ENCODE peak calls at places on chromosomes 2 and 18, in nine cellular contexts. One of them, this sample, is unnamed.

GRCh38 chr18:79980585-79980984 is 7.8 kb downstream of the TXNL4A start:
- DNase-seq in HTR-8/SVneo: no peak
- DNase-seq in activated T-helper 1 cell treated with anti-CD3 and anti-CD28 coated beads, Interleukin-2, amount 50 U/mL, for 16 hours: no peak
- DNase-seq in stimulated activated naive CD8-positive, alpha-beta T cell treated with anti-CD3 and anti-CD28 coated beads, Interleukin-15, Interleukin-2, amounts not matched to agents 100 U/mL and 50 U/mL, for 24 hours: no peak
- DNase-seq in activated CD4-positive, alpha-beta T cell treated with anti-CD3 and anti-CD28 coated beads, Interleukin-2, amount 10 ng/mL, durations not matched to agents 7 days and 5 days: no peak
- DNase-seq in activated effector memory CD4-positive, alpha-beta T cell treated with Interleukin-2 at 50 U/mL for 16 hours: no peak
- DNase-seq in activated naive CD4-positive, alpha-beta T cell: no peak
- DNase-seq in CD8-positive, alpha-beta T cell: no peak
- DNase-seq in H54: no peak
- DNase-seq in this sample: no peak

GRCh38 chr2:169637620-169638019 is 53.5 kb downstream of the PPIG start:
- DNase-seq in HTR-8/SVneo: no peak
- DNase-seq in activated T-helper 1 cell treated with anti-CD3 and anti-CD28 coated beads, Interleukin-2, amount 50 U/mL, for 16 hours: no peak
- DNase-seq in stimulated activated naive CD8-positive, alpha-beta T cell treated with anti-CD3 and anti-CD28 coated beads, Interleukin-15, Interleukin-2, amounts not matched to agents 100 U/mL and 50 U/mL, for 24 hours: no peak
- DNase-seq in activated CD4-positive, alpha-beta T cell treated with anti-CD3 and anti-CD28 coated beads, Interleukin-2, amount 10 ng/mL, durations not matched to agents 7 days and 5 days: no peak
- DNase-seq in activated effector memory CD4-positive, alpha-beta T cell treated with Interleukin-2 at 50 U/mL for 16 hours: no peak
- DNase-seq in activated naive CD4-positive, alpha-beta T cell: no peak
- DNase-seq in CD8-positive, alpha-beta T cell: no peak
- DNase-seq in H54: no peak
- DNase-seq in this sample: no peak

GRCh38 chr2:61993422-61994024 is 88.0 kb downstream of the COMMD1 start:
- DNase-seq in HTR-8/SVneo: peak
- DNase-seq in activated T-helper 1 cell treated with anti-CD3 and anti-CD28 coated beads, Interleukin-2, amount 50 U/mL, for 16 hours: no peak
- DNase-seq in stimulated activated naive CD8-positive, alpha-beta T cell treated with anti-CD3 and anti-CD28 coated beads, Interleukin-15, Interleukin-2, amounts not matched to agents 100 U/mL and 50 U/mL, for 24 hours: peak
- DNase-seq in activated CD4-positive, alpha-beta T cell treated with anti-CD3 and anti-CD28 coated beads, Interleukin-2, amount 10 ng/mL, durations not matched to agents 7 days and 5 days: peak
- DNase-seq in activated effector memory CD4-positive, alpha-beta T cell treated with Interleukin-2 at 50 U/mL for 16 hours: no peak
- DNase-seq in activated naive CD4-positive, alpha-beta T cell: no peak
- DNase-seq in CD8-positive, alpha-beta T cell: no peak
- DNase-seq in H54: peak
- DNase-seq in this sample: peak

GRCh38 chr2:218284106-218284811 is 8.0 kb downstream of the TMBIM1 start:
- DNase-seq in HTR-8/SVneo: no peak
- DNase-seq in activated T-helper 1 cell treated with anti-CD3 and anti-CD28 coated beads, Interleukin-2, amount 50 U/mL, for 16 hours: peak
- DNase-seq in stimulated activated naive CD8-positive, alpha-beta T cell treated with anti-CD3 and anti-CD28 coated beads, Interleukin-15, Interleukin-2, amounts not matched to agents 100 U/mL and 50 U/mL, for 24 hours: peak
- DNase-seq in activated CD4-positive, alpha-beta T cell treated with anti-CD3 and anti-CD28 coated beads, Interleukin-2, amount 10 ng/mL, durations not matched to agents 7 days and 5 days: peak
- DNase-seq in activated effector memory CD4-positive, alpha-beta T cell treated with Interleukin-2 at 50 U/mL for 16 hours: peak
- DNase-seq in activated naive CD4-positive, alpha-beta T cell: peak
- DNase-seq in CD8-positive, alpha-beta T cell: peak
- DNase-seq in H54: peak
- DNase-seq in this sample: no peak

GRCh38 chr2:145394181-145394580 is 874.3 kb upstream of the ZEB2 start:
- DNase-seq in HTR-8/SVneo: no peak
- DNase-seq in activated T-helper 1 cell treated with anti-CD3 and anti-CD28 coated beads, Interleukin-2, amount 50 U/mL, for 16 hours: no peak
- DNase-seq in stimulated activated naive CD8-positive, alpha-beta T cell treated with anti-CD3 and anti-CD28 coated beads, Interleukin-15, Interleukin-2, amounts not matched to agents 100 U/mL and 50 U/mL, for 24 hours: no peak
- DNase-seq in activated CD4-positive, alpha-beta T cell treated with anti-CD3 and anti-CD28 coated beads, Interleukin-2, amount 10 ng/mL, durations not matched to agents 7 days and 5 days: no peak
- DNase-seq in activated effector memory CD4-positive, alpha-beta T cell treated with Interleukin-2 at 50 U/mL for 16 hours: no peak
- DNase-seq in activated naive CD4-positive, alpha-beta T cell: no peak
- DNase-seq in CD8-positive, alpha-beta T cell: no peak
- DNase-seq in H54: no peak
- DNase-seq in this sample: no peak

GRCh38 chr2:12083713-12084420 is 337.4 kb downstream of the LPIN1 start:
- DNase-seq in HTR-8/SVneo: no peak
- DNase-seq in activated T-helper 1 cell treated with anti-CD3 and anti-CD28 coated beads, Interleukin-2, amount 50 U/mL, for 16 hours: no peak
- DNase-seq in stimulated activated naive CD8-positive, alpha-beta T cell treated with anti-CD3 and anti-CD28 coated beads, Interleukin-15, Interleukin-2, amounts not matched to agents 100 U/mL and 50 U/mL, for 24 hours: no peak
- DNase-seq in activated CD4-positive, alpha-beta T cell treated with anti-CD3 and anti-CD28 coated beads, Interleukin-2, amount 10 ng/mL, durations not matched to agents 7 days and 5 days: no peak
- DNase-seq in activated effector memory CD4-positive, alpha-beta T cell treated with Interleukin-2 at 50 U/mL for 16 hours: no peak
- DNase-seq in activated naive CD4-positive, alpha-beta T cell: no peak
- DNase-seq in CD8-positive, alpha-beta T cell: no peak
- DNase-seq in H54: no peak
- DNase-seq in this sample: no peak

GRCh38 chr2:240784629-240785423 is 35.2 kb downstream of the KIF1A start:
- DNase-seq in HTR-8/SVneo: no peak
- DNase-seq in activated T-helper 1 cell treated with anti-CD3 and anti-CD28 coated beads, Interleukin-2, amount 50 U/mL, for 16 hours: no peak
- DNase-seq in stimulated activated naive CD8-positive, alpha-beta T cell treated with anti-CD3 and anti-CD28 coated beads, Interleukin-15, Interleukin-2, amounts not matched to agents 100 U/mL and 50 U/mL, for 24 hours: no peak
- DNase-seq in activated CD4-positive, alpha-beta T cell treated with anti-CD3 and anti-CD28 coated beads, Interleukin-2, amount 10 ng/mL, durations not matched to agents 7 days and 5 days: no peak
- DNase-seq in activated effector memory CD4-positive, alpha-beta T cell treated with Interleukin-2 at 50 U/mL for 16 hours: no peak
- DNase-seq in activated naive CD4-positive, alpha-beta T cell: no peak
- DNase-seq in CD8-positive, alpha-beta T cell: no peak
- DNase-seq in H54: no peak
- DNase-seq in this sample: no peak

GRCh38 chr18:45805551-45805950 is 19.9 kb upstream of the SIGLEC15 start:
- DNase-seq in HTR-8/SVneo: no peak
- DNase-seq in activated T-helper 1 cell treated with anti-CD3 and anti-CD28 coated beads, Interleukin-2, amount 50 U/mL, for 16 hours: no peak
- DNase-seq in stimulated activated naive CD8-positive, alpha-beta T cell treated with anti-CD3 and anti-CD28 coated beads, Interleukin-15, Interleukin-2, amounts not matched to agents 100 U/mL and 50 U/mL, for 24 hours: no peak
- DNase-seq in activated CD4-positive, alpha-beta T cell treated with anti-CD3 and anti-CD28 coated beads, Interleukin-2, amount 10 ng/mL, durations not matched to agents 7 days and 5 days: no peak
- DNase-seq in activated effector memory CD4-positive, alpha-beta T cell treated with Interleukin-2 at 50 U/mL for 16 hours: no peak
- DNase-seq in activated naive CD4-positive, alpha-beta T cell: no peak
- DNase-seq in CD8-positive, alpha-beta T cell: no peak
- DNase-seq in H54: no peak
- DNase-seq in this sample: no peak

GRCh38 chr2:73901143-73901542 is 8.3 kb downstream of the ACTG2 start:
- DNase-seq in HTR-8/SVneo: no peak
- DNase-seq in activated T-helper 1 cell treated with anti-CD3 and anti-CD28 coated beads, Interleukin-2, amount 50 U/mL, for 16 hours: no peak
- DNase-seq in stimulated activated naive CD8-positive, alpha-beta T cell treated with anti-CD3 and anti-CD28 coated beads, Interleukin-15, Interleukin-2, amounts not matched to agents 100 U/mL and 50 U/mL, for 24 hours: no peak
- DNase-seq in activated CD4-positive, alpha-beta T cell treated with anti-CD3 and anti-CD28 coated beads, Interleukin-2, amount 10 ng/mL, durations not matched to agents 7 days and 5 days: no peak
- DNase-seq in activated effector memory CD4-positive, alpha-beta T cell treated with Interleukin-2 at 50 U/mL for 16 hours: no peak
- DNase-seq in activated naive CD4-positive, alpha-beta T cell: no peak
- DNase-seq in CD8-positive, alpha-beta T cell: no peak
- DNase-seq in H54: no peak
- DNase-seq in this sample: no peak

GRCh38 chr2:240397542-240397916 is 37.9 kb upstream of the GPC1 start:
- DNase-seq in HTR-8/SVneo: no peak
- DNase-seq in activated T-helper 1 cell treated with anti-CD3 and anti-CD28 coated beads, Interleukin-2, amount 50 U/mL, for 16 hours: no peak
- DNase-seq in stimulated activated naive CD8-positive, alpha-beta T cell treated with anti-CD3 and anti-CD28 coated beads, Interleukin-15, Interleukin-2, amounts not matched to agents 100 U/mL and 50 U/mL, for 24 hours: peak
- DNase-seq in activated CD4-positive, alpha-beta T cell treated with anti-CD3 and anti-CD28 coated beads, Interleukin-2, amount 10 ng/mL, durations not matched to agents 7 days and 5 days: no peak
- DNase-seq in activated effector memory CD4-positive, alpha-beta T cell treated with Interleukin-2 at 50 U/mL for 16 hours: no peak
- DNase-seq in activated naive CD4-positive, alpha-beta T cell: no peak
- DNase-seq in CD8-positive, alpha-beta T cell: no peak
- DNase-seq in H54: no peak
- DNase-seq in this sample: no peak